ENCODE peak calls at places on chromosomes 4 and X, in four cellular contexts. F is caudate nucleus, P is NCI-H1105, W is H7. E is an unnamed sample.

GRCh38 chr4:123398151-123398802 is 1.7 kb downstream of the SPRY1 start:
- DNase-seq in P (peak; percentile 48), W (peak; percentile 87), F (peak; percentile 12), E (peak; percentile 54)

GRCh38 chr4:150080335-150080734 is 2.1 kb downstream of the DCLK2 start:
- DNase-seq in P (no peak), F (no peak), W (no peak), E (no peak)

GRCh38 chrX:9135901-9136510 is 102.1 kb upstream of the FAM9B start:
- DNase-seq in F (no peak), P (no peak), W (no peak), E (no peak)

GRCh38 chrX:119007189-119007770 is 32.9 kb downstream of the LONRF3 start:
- DNase-seq in W (no peak), F (no peak), P (no peak), E (no peak)

GRCh38 chr4:125266901-125267601 is 47.7 kb upstream of the FAT4 start:
- DNase-seq in P (no peak), F (no peak), W (no peak), E (no peak)

GRCh38 chr4:182806259-182807252 is 110.6 kb downstream of the DCTD start:
- DNase-seq in P (no peak), F (peak; percentile 14), W (peak; percentile 94), E (peak; percentile 45)

GRCh38 chr4:104393649-104394048 is 101.0 kb downstream of the CXXC4 start:
- DNase-seq in P (no peak), W (no peak), F (no peak), E (no peak)

GRCh38 chrX:72272868-72273267 is 4.2 kb downstream of the RPS4X start:
- DNase-seq in F (no peak), W (no peak), P (no peak), E (no peak)

GRCh38 chr4:56425518-56425917 is 9.9 kb downstream of the PPAT start:
- DNase-seq in F (no peak), P (no peak), W (peak; percentile 50), E (no peak)

GRCh38 chr4:148203056-148203898 is 238.9 kb downstream of the NR3C2 start:
- DNase-seq in P (no peak), W (peak; percentile 23), F (no peak), E (peak; percentile 58)

GRCh38 chrX:109843963-109844751 is 111.1 kb upstream of the ACSL4 start:
- DNase-seq in P (no peak), F (no peak), W (no peak), E (peak; percentile 48)

GRCh38 chr4:140856692-140857091 is 100.5 kb upstream of the TBC1D9 start:
- DNase-seq in P (no peak), W (peak; percentile 2), F (no peak), E (no peak)

GRCh38 chr4:1602621-1603412 is 81.3 kb downstream of the FAM53A start:
- DNase-seq in P (no peak), F (no peak), W (peak; percentile 70), E (no peak)

GRCh38 chrX:53526999-53527398 is 92.8 kb upstream of the HSD17B10 start:
- DNase-seq in F (no peak), P (no peak), W (no peak), E (no peak)

GRCh38 chrX:18674417-18674787 is 2.5 kb upstream of the RS1 start:
- DNase-seq in F (peak; percentile 11), W (peak; percentile 72), P (peak; percentile 37), E (peak; percentile 19)

GRCh38 chrX:114462266-114462665 is 121.6 kb upstream of the HTR2C start:
- DNase-seq in F (no peak), W (no peak), P (no peak), E (no peak)

GRCh38 chr4:150310159-150310895 is 232.1 kb downstream of the DCLK2 start:
- DNase-seq in W (no peak), F (no peak), P (no peak), E (no peak)

GRCh38 chr4:161841759-161842158 is 322.0 kb downstream of the FSTL5 start:
- DNase-seq in W (no peak), F (no peak), P (no peak), E (no peak)

GRCh38 chr4:8209176-8209874 is 10.2 kb downstream of the SH3TC1 start:
- DNase-seq in F (no peak), P (no peak), W (no peak), E (no peak)

GRCh38 chrX:69362889-69363288 is 141.2 kb upstream of the NALF2 start:
- DNase-seq in W (no peak), F (no peak), P (no peak), E (no peak)

GRCh38 chr4:2413821-2414610 is 4.4 kb downstream of the ZFYVE28 start:
- DNase-seq in F (no peak), P (no peak), W (no peak), E (no peak)

GRCh38 chr4:146267826-146268225 is 53.5 kb downstream of the REELD1 start:
- DNase-seq in F (no peak), W (no peak), P (no peak), E (no peak)

GRCh38 chr4:24913099-24913445 is 230 bp upstream of the CCDC149 start:
- DNase-seq in P (no peak), W (no peak), F (no peak), E (no peak)

GRCh38 chr4:21649691-21650090 is 298.9 kb downstream of the KCNIP4 start:
- DNase-seq in W (no peak), F (no peak), P (no peak), E (no peak)

GRCh38 chr4:41647368-41647767 is 101.2 kb downstream of the PHOX2B start:
- DNase-seq in P (no peak), F (no peak), W (no peak), E (no peak)

GRCh38 chrX:134365923-134366322 is 94.0 kb upstream of the HPRT1 start:
- DNase-seq in W (no peak), F (no peak), P (no peak), E (no peak)

GRCh38 chr4:158930573-158930972 is 161.7 kb downstream of the FNIP2 start:
- DNase-seq in F (no peak), P (no peak), W (no peak), E (no peak)

GRCh38 chr4:9920029-9920428 is 101.3 kb downstream of the SLC2A9 start:
- DNase-seq in F (no peak), W (no peak), P (no peak), E (no peak)

GRCh38 chr4:98739718-98740117 is 81.3 kb upstream of the TSPAN5 start:
- DNase-seq in W (no peak), P (no peak), F (no peak), E (no peak)

GRCh38 chrX:77937291-77937690 is 26.8 kb downstream of the ATP7A start:
- DNase-seq in P (no peak), F (no peak), W (no peak), E (no peak)

GRCh38 chr4:133802741-133803140 is 398.8 kb downstream of the PABPC4L start:
- DNase-seq in P (no peak), F (no peak), W (no peak), E (no peak)

GRCh38 chrX:107715331-107716044 is 60.1 kb downstream of the TSC22D3 start:
- DNase-seq in F (no peak), P (no peak), W (no peak), E (no peak)

GRCh38 chr4:679571-680083 is 5.3 kb downstream of the MYL5 start:
- DNase-seq in P (no peak), F (no peak), W (no peak), E (no peak)

GRCh38 chr4:102759835-102760644 is 728 bp downstream of the MANBA start:
- DNase-seq in P (no peak), F (no peak), W (no peak), E (peak; percentile 13)

GRCh38 chr4:81954266-81954665 is 419.5 kb downstream of the HNRNPD start:
- DNase-seq in P (no peak), F (no peak), W (no peak), E (no peak)

GRCh38 chr4:17695341-17695740 is 80.9 kb downstream of the MED28 start:
- DNase-seq in P (no peak), F (no peak), W (no peak), E (no peak)

GRCh38 chr4:40182041-40182440 is 14.8 kb upstream of the RHOH start:
- DNase-seq in F (no peak), P (no peak), W (no peak), E (no peak)

GRCh38 chr4:108811486-108811885 is 48.6 kb upstream of the ETNPPL start:
- DNase-seq in W (no peak), P (no peak), F (no peak), E (no peak)

GRCh38 chr4:111136438-111136837 is 513.6 kb upstream of the PITX2 start:
- DNase-seq in F (no peak), W (no peak), P (no peak), E (no peak)